ENCODE peak calls at places on chromosomes 16 and 17, in four cellular contexts. V is HTR-8/SVneo, N is H54, F is neural progenitor cell. J is an unnamed sample.

GRCh38 chr16:66651965-66652364 is 44.6 kb downstream of the CMTM4 start:
- DNase-seq in V (no peak), N (no peak), F (no peak), J (no peak)

GRCh38 chr16:74623214-74623842 is 16.4 kb upstream of the GLG1 start:
- DNase-seq in V (peak; percentile 53), N (no peak), F (peak; percentile 43), J (peak; percentile 33)

GRCh38 chr17:57639381-57639780 is 105.7 kb downstream of the CCDC182 start:
- DNase-seq in V (no peak), N (no peak), F (no peak), J (no peak)

GRCh38 chr17:28763804-28764266 is 20.0 kb downstream of the TRAF4 start:
- DNase-seq in V (peak; percentile 79), N (peak; percentile 57), F (peak; percentile 76), J (peak; percentile 57)

GRCh38 chr17:18141210-18141803 is 32.8 kb downstream of the MYO15A start:
- DNase-seq in V (peak; percentile 90), N (no peak), F (peak; percentile 70), J (peak; percentile 53)

GRCh38 chr17:48011405-48012150 is 26.0 kb downstream of the COPZ2 start:
- DNase-seq in V (peak; percentile 80), N (peak; percentile 72), F (peak; percentile 64), J (no peak)

GRCh38 chr16:47976609-47977180 is 179.1 kb downstream of the ABCC12 start:
- DNase-seq in V (no peak), N (no peak), F (no peak), J (no peak)

GRCh38 chr16:89155851-89156739 is 15.5 kb upstream of the CDH15 start:
- DNase-seq in V (no peak), N (no peak), F (no peak), J (no peak)

GRCh38 chr17:36221187-36221586 is 10.3 kb downstream of the CCL4L2 start:
- DNase-seq in V (no peak), N (no peak), F (no peak), J (no peak)

GRCh38 chr17:67514998-67515397 is 137.9 kb downstream of the PITPNC1 start:
- DNase-seq in V (no peak), N (no peak), F (no peak), J (no peak)

GRCh38 chr17:69501591-69502468 is 87.3 kb downstream of the MAP2K6 start:
- DNase-seq in V (no peak), N (no peak), F (peak; percentile 27), J (peak; percentile 57)

GRCh38 chr16:330746-331145 is 21.8 kb downstream of the AXIN1 start:
- DNase-seq in V (no peak), N (no peak), F (no peak), J (no peak)

GRCh38 chr17:29642171-29642611 is 19.5 kb upstream of the CORO6 start:
- DNase-seq in V (no peak), N (no peak), F (peak; percentile 2), J (no peak)

GRCh38 chr17:66941249-66941648 is 23.3 kb upstream of the CACNG4 start:
- DNase-seq in V (no peak), N (no peak), F (no peak), J (no peak)

GRCh38 chr17:40317345-40317873 is 8.4 kb downstream of the RARA start:
- DNase-seq in V (no peak), N (no peak), F (peak; percentile 85), J (peak; percentile 55)